ENCODE peak calls at places on chromosomes 1 and 21, in nine cellular contexts. R is C1 segment of cervical spinal cord; J is mammary epithelial cell; O is frontal cortex; D is CD8-positive, alpha-beta T cell; M is foreskin keratinocyte; I is endothelial cell; Q is aorta; L is CD4-positive, alpha-beta T cell. P is an unnamed sample.

GRCh38 chr1:209561561-209561960 is 22.0 kb upstream of the CAMK1G start:
- DNase-seq in D (no peak), O (no peak), Q (no peak), R (no peak), I (no peak), J (no peak), L (no peak), M (no peak), P (no peak)

GRCh38 chr1:228166170-228166936 is 749 bp downstream of the IBA57 start:
- DNase-seq in M (peak; percentile 55), I (peak; percentile 44), J (peak; percentile 66), Q (peak; percentile 77), L (peak; percentile 26), R (no peak), D (peak; percentile 82), O (peak; percentile 84), P (peak; percentile 78)

GRCh38 chr21:33881689-33882440 is 33.7 kb downstream of the ATP5PO start:
- DNase-seq in J (no peak), O (no peak), Q (no peak), I (no peak), R (no peak), L (no peak), D (no peak), M (no peak), P (no peak)

GRCh38 chr1:202627841-202628565 is 82.3 kb downstream of the SYT2 start:
- DNase-seq in I (no peak), D (no peak), J (no peak), Q (no peak), R (no peak), L (no peak), O (no peak), M (no peak), P (no peak)

GRCh38 chr1:94863297-94863911 is 43.2 kb downstream of the SLC44A3 start:
- DNase-seq in M (peak; percentile 77), R (no peak), Q (no peak), D (no peak), J (peak; percentile 57), I (no peak), L (no peak), O (no peak), P (no peak)

GRCh38 chr1:59141267-59141863 is 155.5 kb upstream of the FGGY start:
- DNase-seq in J (no peak), D (no peak), I (no peak), Q (peak; percentile 43), M (no peak), O (no peak), R (no peak), L (no peak), P (no peak)

GRCh38 chr1:22323846-22324504 is 127.7 kb upstream of the ZBTB40 start:
- DNase-seq in M (no peak), O (no peak), R (no peak), I (no peak), J (no peak), D (no peak), Q (no peak), L (no peak), P (no peak)

GRCh38 chr1:39737546-39738169 is 1.0 kb upstream of the PPIE start:
- DNase-seq in M (no peak), Q (no peak), O (no peak), I (no peak), J (no peak), D (no peak), L (no peak), R (no peak), P (no peak)

GRCh38 chr1:237938553-237938952 is 47.8 kb upstream of the ZP4 start:
- DNase-seq in I (no peak), D (no peak), Q (no peak), R (no peak), L (no peak), M (no peak), J (no peak), O (no peak), P (no peak)

GRCh38 chr1:231465051-231465450 is 43.0 kb upstream of the EGLN1 start:
- DNase-seq in D (no peak), R (no peak), M (no peak), Q (no peak), O (no peak), I (no peak), J (no peak), L (no peak), P (no peak)

GRCh38 chr1:21596628-21597027 is 72.5 kb downstream of the RAP1GAP start:
- DNase-seq in D (peak; percentile 5), M (no peak), Q (no peak), L (no peak), I (no peak), R (no peak), J (no peak), O (no peak), P (no peak)

GRCh38 chr1:45542591-45542990 is 8.0 kb upstream of the AKR1A1 start:
- DNase-seq in D (no peak), M (no peak), R (no peak), O (no peak), J (no peak), Q (peak; percentile 52), L (no peak), I (no peak), P (no peak)

GRCh38 chr1:66399888-66400529 is 133.9 kb upstream of the SGIP1 start:
- DNase-seq in O (no peak), J (no peak), L (no peak), D (no peak), Q (no peak), M (no peak), I (no peak), R (no peak), P (no peak)

P was measured in memory B cell.